ENCODE peak calls at places on chromosomes 11 and 22, in six cellular contexts. P is NCI-H1417; B is EL; Y is A549; E is activated CD4-positive, alpha-beta T cell treated with anti-CD3 and anti-CD28 coated beads, Interleukin-2, amount 50 U/mL, for 24 hours; D is lower leg skin. Z is an unnamed sample.

GRCh38 chr11:76704171-76704948 is 33.8 kb upstream of the LRRC32 start:
- DNase-seq in E (no peak), B (no peak), P (no peak), D (no peak), Y (no peak), Z (peak; percentile 56)

GRCh38 chr11:117634756-117635593 is 162.0 kb downstream of the DSCAML1 start:
- DNase-seq in B (peak; percentile 7), Y (no peak), E (no peak), D (no peak), P (no peak), Z (no peak)

GRCh38 chr11:122910775-122911174 is 28.2 kb downstream of the JHY start:
- DNase-seq in E (no peak), B (no peak), Y (no peak), P (no peak), D (no peak), Z (no peak)

GRCh38 chr22:19848298-19849224 is 6.1 kb downstream of the GNB1L start:
- DNase-seq in D (peak; percentile 16), E (no peak), Y (peak; percentile 21), B (peak; percentile 52), P (no peak), Z (no peak)

GRCh38 chr11:2509481-2510001 is 64.7 kb downstream of the KCNQ1 start:
- DNase-seq in P (no peak), Y (no peak), D (no peak), E (no peak), B (no peak), Z (no peak)

GRCh38 chr11:128193633-128194032 is 393.7 kb downstream of the ETS1 start:
- DNase-seq in P (no peak), D (no peak), E (no peak), Y (no peak), B (no peak), Z (no peak)

GRCh38 chr11:32433249-32434115 is 1.9 kb downstream of the WT1 start:
- DNase-seq in B (no peak), P (no peak), Y (no peak), D (no peak), E (no peak), Z (no peak)

GRCh38 chr11:113817162-113817561 is 37.6 kb downstream of the CLDN25 start:
- DNase-seq in B (no peak), Y (no peak), D (no peak), P (no peak), E (no peak), Z (no peak)

GRCh38 chr22:32355760-32356159 is 1.9 kb upstream of the RFPL3 start:
- DNase-seq in E (no peak), Y (no peak), D (no peak), B (no peak), P (peak; percentile 0), Z (no peak)

GRCh38 chr11:28674432-28675076 is 566.4 kb downstream of the METTL15 start:
- DNase-seq in B (peak; percentile 81), Y (no peak), P (no peak), D (no peak), E (no peak), Z (no peak)

GRCh38 chr22:34113381-34113780 is 193.1 kb upstream of the LARGE1 start:
- DNase-seq in B (no peak), P (peak; percentile 37), E (no peak), Y (no peak), D (no peak), Z (no peak)

GRCh38 chr22:47422736-47423135 is 660.3 kb downstream of the TBC1D22A start:
- DNase-seq in P (no peak), Y (no peak), D (no peak), E (no peak), B (no peak), Z (no peak)

GRCh38 chr22:46280999-46281623 is 13.3 kb downstream of the TTC38 start:
- DNase-seq in B (no peak), Y (no peak), E (no peak), D (no peak), P (no peak), Z (no peak)

Z was measured in NCI-H345.